ENCODE peak calls at places on chromosomes 5 and 9, in eight cellular contexts. C is cardiac muscle cell, J is bronchial epithelial cell, F is MM.1S, A is IMR-90, H is hepatocyte, I is GM12865, K is lower lobe of right lung. R is an unnamed sample.

GRCh38 chr9:73050062-73050814 is 97.4 kb upstream of the ALDH1A1 start:
- DNase-seq in C (peak; percentile 45), J (no peak), F (no peak), A (peak; percentile 5), H (no peak), I (no peak), K (no peak), R (no peak)

GRCh38 chr5:142659405-142659804 is 26.5 kb downstream of the FGF1 start:
- DNase-seq in C (peak; percentile 59), J (no peak), F (no peak), A (no peak), H (no peak), I (no peak), K (no peak), R (no peak)

GRCh38 chr5:40991168-40991980 is 79.8 kb downstream of the MROH2B start:
- DNase-seq in C (peak; percentile 95), J (peak; percentile 48), F (no peak), A (peak; percentile 86), H (peak; percentile 29), I (no peak), K (no peak), R (no peak)

GRCh38 chr5:71816307-71816706 is 97.2 kb downstream of the CARTPT start:
- DNase-seq in C (no peak), J (peak; percentile 83), F (no peak), A (no peak), H (no peak), I (no peak), K (no peak), R (no peak)

GRCh38 chr5:168327019-168327421 is 35.6 kb downstream of the WWC1 start:
- DNase-seq in C (peak; percentile 15), J (peak; percentile 50), F (no peak), A (peak; percentile 73), H (no peak), I (no peak), K (no peak), R (no peak)

GRCh38 chr9:136485049-136485647 is 2.3 kb upstream of the SEC16A start:
- DNase-seq in C (peak; percentile 84), J (peak; percentile 62), F (peak; percentile 63), A (peak; percentile 61), H (peak; percentile 87), I (peak; percentile 83), K (peak; percentile 90), R (peak; percentile 81)

GRCh38 chr5:111512026-111512405 is 319 bp downstream of the STARD4 start:
- DNase-seq in C (peak; percentile 47), J (peak; percentile 14), F (peak; percentile 40), A (peak; percentile 31), H (peak; percentile 56), I (no peak), K (no peak), R (no peak)

GRCh38 chr5:65163698-65164097 is 318.0 kb downstream of the ADAMTS6 start:
- DNase-seq in C (no peak), J (peak; percentile 60), F (no peak), A (peak; percentile 85), H (no peak), I (no peak), K (no peak), R (no peak)

GRCh38 chr5:59328801-59329296 is 564.7 kb downstream of the PDE4D start:
- DNase-seq in C (peak; percentile 74), J (no peak), F (no peak), A (peak; percentile 50), H (peak; percentile 35), I (no peak), K (no peak), R (no peak)

GRCh38 chr9:83583151-83584014 is 39.6 kb upstream of the IDNK start:
- DNase-seq in C (peak; percentile 80), J (peak; percentile 59), F (peak; percentile 35), A (peak; percentile 59), H (peak; percentile 76), I (peak; percentile 61), K (no peak), R (peak; percentile 57)

GRCh38 chr9:108620767-108621166 is 235.0 kb downstream of the ACTL7B start:
- DNase-seq in C (peak; percentile 46), J (peak; percentile 67), F (no peak), A (no peak), H (no peak), I (no peak), K (no peak), R (no peak)

GRCh38 chr5:74200560-74200959 is 440.0 kb downstream of the ENC1 start:
- DNase-seq in C (no peak), J (no peak), F (no peak), A (no peak), H (no peak), I (no peak), K (no peak), R (no peak)

GRCh38 chr5:1479581-1480188 is 34.4 kb upstream of the SLC6A3 start:
- DNase-seq in C (peak; percentile 82), J (peak; percentile 15), F (no peak), A (peak; percentile 36), H (peak; percentile 62), I (peak; percentile 61), K (peak; percentile 65), R (peak; percentile 87)

GRCh38 chr9:115999498-115999897 is 154.1 kb upstream of the PAPPA start:
- DNase-seq in C (peak; percentile 67), J (peak; percentile 84), F (no peak), A (peak; percentile 73), H (no peak), I (no peak), K (no peak), R (no peak)

GRCh38 chr5:72955143-72955767 is 586 bp upstream of the FCHO2 start:
- DNase-seq in C (peak; percentile 87), J (peak; percentile 57), F (peak; percentile 8), A (no peak), H (no peak), I (peak; percentile 58), K (peak; percentile 92), R (peak; percentile 52)

GRCh38 chr5:95241155-95241554 is 43.7 kb downstream of the MCTP1 start:
- DNase-seq in C (no peak), J (no peak), F (no peak), A (no peak), H (no peak), I (no peak), K (no peak), R (no peak)

GRCh38 chr5:163407034-163407652 is 30.3 kb upstream of the CCNG1 start:
- DNase-seq in C (peak; percentile 72), J (peak; percentile 7), F (peak; percentile 91), A (no peak), H (no peak), I (peak; percentile 70), K (no peak), R (peak; percentile 30)

GRCh38 chr5:115461506-115462290 is 82.9 kb downstream of the FEM1C start:
- DNase-seq in C (peak; percentile 28), J (peak; percentile 94), F (no peak), A (peak; percentile 90), H (no peak), I (peak; percentile 40), K (no peak), R (no peak)

GRCh38 chr9:116798521-116798920 is 111.4 kb downstream of the TRIM32 start:
- DNase-seq in C (no peak), J (no peak), F (no peak), A (no peak), H (no peak), I (no peak), K (no peak), R (no peak)

GRCh38 chr9:120032639-120033038 is 547.3 kb downstream of the CDK5RAP2 start:
- DNase-seq in C (no peak), J (no peak), F (no peak), A (no peak), H (no peak), I (no peak), K (no peak), R (peak; percentile 7)
- TF ChIP-seq CTCF in C (no peak), J (no peak), F (peak; percentile 3), A (peak; percentile 17), H (peak; percentile 19), I (no peak), K (no peak), R (peak; percentile 37)

GRCh38 chr5:129361441-129362025 is 98.6 kb upstream of the ADAMTS19 start:
- DNase-seq in C (peak; percentile 43), J (peak; percentile 40), F (peak; percentile 49), A (peak; percentile 3), H (peak; percentile 44), I (peak; percentile 9), K (no peak), R (peak; percentile 24)
- TF ChIP-seq CTCF in C (peak; percentile 66), J (peak; percentile 43), F (peak; percentile 60), A (peak; percentile 47), H (peak; percentile 54), I (peak; percentile 28), K (no peak), R (peak; percentile 31)

DNA sequence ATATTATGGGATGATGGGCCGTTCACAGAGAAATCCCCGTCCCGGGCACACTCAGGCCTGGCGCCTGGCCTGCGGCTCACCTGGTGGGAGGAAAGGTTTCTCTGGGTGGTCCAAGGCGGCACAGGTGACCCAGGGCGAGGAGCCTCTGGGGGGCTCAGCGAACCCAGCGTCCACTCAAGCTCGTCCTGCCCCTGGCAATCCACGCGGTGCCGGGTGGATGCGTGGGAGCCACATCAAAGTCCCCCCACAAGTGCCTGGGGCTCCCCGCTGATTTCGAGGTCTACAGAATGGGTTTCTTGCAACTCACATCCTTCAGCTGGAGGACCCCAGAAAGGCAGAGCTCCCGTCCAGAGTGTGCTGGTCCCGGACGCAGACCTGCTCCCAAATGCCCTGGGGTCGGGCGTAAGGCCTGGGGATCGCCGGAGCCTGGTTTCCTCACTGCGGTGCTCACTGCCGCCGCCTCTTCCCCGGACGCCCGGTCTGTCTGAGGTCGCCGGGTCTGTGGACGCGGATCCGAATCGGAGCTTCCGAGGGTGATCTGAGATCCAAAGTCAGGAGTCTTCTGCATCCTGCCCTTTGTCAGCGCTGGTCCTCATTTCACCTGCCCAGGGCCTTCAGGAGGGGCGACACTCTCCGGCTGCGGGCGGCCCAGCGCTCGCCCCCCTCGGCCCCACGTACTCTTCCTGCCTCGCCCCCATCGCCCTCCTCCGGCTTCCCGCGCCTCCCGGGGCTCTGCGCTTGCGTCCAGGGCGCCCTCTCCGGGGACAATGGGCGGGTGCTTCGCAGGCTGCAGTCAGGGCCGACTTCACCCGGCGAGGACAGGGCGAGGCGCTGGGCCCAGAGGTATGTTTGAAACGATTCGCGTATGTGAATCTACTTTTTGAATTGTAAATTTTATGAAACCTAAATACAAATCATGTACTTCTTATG is 20.0 kb upstream of the RUFY1 start:
- DNase-seq in C (peak; percentile 67), J (no peak), F (no peak), A (no peak), H (peak; percentile 75), I (peak; percentile 62), K (peak; percentile 79), R (peak; percentile 34)
- TF ChIP-seq CTCF in C (peak; percentile 45), J (no peak), F (no peak), A (no peak), H (no peak), I (no peak), K (peak; percentile 43), R (no peak)

GRCh38 chr5:121671624-121672023 is 180.1 kb upstream of the FTMT start:
- DNase-seq in C (no peak), J (no peak), F (no peak), A (no peak), H (no peak), I (no peak), K (no peak), R (no peak)

GRCh38 chr5:121681200-121681855 is 170.4 kb upstream of the FTMT start:
- DNase-seq in C (peak; percentile 7), J (no peak), F (no peak), A (no peak), H (peak; percentile 64), I (no peak), K (no peak), R (no peak)

DNA sequence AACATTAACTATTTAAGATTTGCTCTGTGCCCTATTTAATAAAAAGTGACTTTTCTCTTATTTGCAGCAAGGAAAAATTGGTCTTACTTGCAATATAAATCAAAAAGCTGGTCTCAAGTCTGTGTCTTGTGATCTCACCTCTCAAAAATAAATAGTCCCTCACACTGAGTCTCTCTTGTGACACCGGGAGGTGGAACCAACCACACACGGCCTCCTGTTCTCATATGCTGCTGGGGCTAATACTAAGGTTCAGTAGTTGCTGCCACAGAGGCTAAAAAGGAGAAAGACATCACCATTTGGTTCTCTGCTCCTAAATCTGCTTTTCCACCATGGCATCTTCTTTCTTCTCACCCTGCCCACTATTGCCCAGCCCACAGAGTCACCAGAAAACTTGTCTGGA is 175.8 kb upstream of the FTMT start:
- DNase-seq in C (no peak), J (no peak), F (no peak), A (no peak), H (no peak), I (no peak), K (no peak), R (no peak)
- TF ChIP-seq CTCF in C (no peak), J (no peak), F (no peak), A (no peak), H (no peak), I (no peak), K (no peak), R (no peak)